ENCODE peak calls at places on chromosomes 12 and 14, in four cellular contexts. N is stimulated activated naive CD8-positive, alpha-beta T cell treated with anti-CD3 and anti-CD28 coated beads, Interleukin-15, amount 100 ng/mL, for 72 hours; A is mucosa of descending colon; B is A549. J is an unnamed sample.

GRCh38 chr14:92963301-92964123 is 40.6 kb downstream of the CHGA start:
- ATAC-seq in N (no peak), A (peak; percentile 68), B (no peak), J (no peak)

GRCh38 chr12:65612440-65612839 is 211.8 kb upstream of the HMGA2 start:
- ATAC-seq in N (no peak), A (no peak), B (no peak), J (peak; percentile 5)

GRCh38 chr14:96979611-96980074 is 182.5 kb downstream of the VRK1 start:
- ATAC-seq in N (no peak), A (no peak), B (no peak), J (no peak)

GRCh38 chr12:106195638-106196037 is 52.2 kb downstream of the CKAP4 start:
- ATAC-seq in N (no peak), A (peak; percentile 39), B (no peak), J (peak; percentile 47)

GRCh38 chr12:100268835-100269564 is 2.0 kb downstream of the SCYL2 start:
- ATAC-seq in N (no peak), A (no peak), B (no peak), J (no peak)

GRCh38 chr14:75374911-75375310 is 52.9 kb upstream of the JDP2 start:
- ATAC-seq in N (no peak), A (no peak), B (no peak), J (no peak)

GRCh38 chr12:67290378-67290777 is 21.2 kb downstream of the CAND1 start:
- ATAC-seq in N (no peak), A (no peak), B (no peak), J (no peak)

GRCh38 chr12:63963863-63964262 is 119.4 kb downstream of the SRGAP1 start:
- ATAC-seq in N (no peak), A (no peak), B (no peak), J (no peak)

GRCh38 chr14:105204206-105204930 is 23.3 kb upstream of the NUDT14 start:
- ATAC-seq in N (no peak), A (peak; percentile 68), B (peak; percentile 25), J (peak; percentile 2)

GRCh38 chr14:100621806-100622205 is 34.6 kb upstream of the BEGAIN start:
- ATAC-seq in N (no peak), A (peak; percentile 27), B (peak; percentile 57), J (no peak)

GRCh38 chr14:94974893-94975292 is 182.4 kb downstream of the DICER1 start:
- ATAC-seq in N (no peak), A (no peak), B (no peak), J (no peak)

GRCh38 chr12:122326597-122326996 is 60.3 kb upstream of the VPS33A start:
- ATAC-seq in N (no peak), A (no peak), B (no peak), J (no peak)

GRCh38 chr12:103013741-103014140 is 56.3 kb downstream of the ASCL1 start:
- ATAC-seq in N (peak; percentile 12), A (no peak), B (no peak), J (no peak)

GRCh38 chr12:5437657-5438056 is 5.7 kb downstream of the NTF3 start:
- ATAC-seq in N (no peak), A (no peak), B (no peak), J (no peak)

GRCh38 chr14:97777622-97778021 is 980.4 kb downstream of the VRK1 start:
- ATAC-seq in N (peak; percentile 84), A (no peak), B (no peak), J (no peak)

GRCh38 chr12:58408516-58408915 is 467.1 kb downstream of the ATP23 start:
- ATAC-seq in N (no peak), A (no peak), B (no peak), J (no peak)

GRCh38 chr14:29028973-29029582 is 262.5 kb downstream of the FOXG1 start:
- ATAC-seq in N (no peak), A (no peak), B (peak; percentile 68), J (no peak)

GRCh38 chr12:107884769-107885694 is 110.5 kb downstream of the ASCL4 start:
- ATAC-seq in N (peak; percentile 73), A (peak; percentile 83), B (peak; percentile 91), J (peak; percentile 94)

GRCh38 chr14:76946753-76947077 is 81.8 kb downstream of the IRF2BPL start:
- ATAC-seq in N (no peak), A (no peak), B (peak; percentile 5), J (no peak)

GRCh38 chr12:57586128-57586527 is 4.9 kb upstream of the PIP4K2C start:
- ATAC-seq in N (no peak), A (no peak), B (no peak), J (no peak)

GRCh38 chr12:93134175-93134574 is 205.1 kb upstream of the EEA1 start:
- ATAC-seq in N (no peak), A (no peak), B (no peak), J (no peak)

GRCh38 chr12:4169959-4170358 is 103.6 kb upstream of the CCND2 start:
- ATAC-seq in N (peak; percentile 68), A (no peak), B (no peak), J (no peak)

GRCh38 chr14:97878727-97879126 is 1081.5 kb downstream of the VRK1 start:
- ATAC-seq in N (no peak), A (peak; percentile 22), B (no peak), J (no peak)